ENCODE peak calls at places on chromosomes 6 and 20, in ten cellular contexts. J, V, Y, P, O, E, N, B, U and S are unnamed samples.

GRCh38 chr20:53195882-53196610 is 223.9 kb downstream of the TSHZ2 start:
- DNase-seq in B (no peak), E (no peak), J (no peak), U (no peak), P (no peak), N (no peak), Y (no peak), O (no peak), V (no peak), S (no peak)

GRCh38 chr6:46629698-46630097 is 22.9 kb downstream of the CYP39A1 start:
- DNase-seq in J (no peak), Y (no peak), V (no peak), U (no peak), P (no peak), N (no peak), B (no peak), O (no peak), E (no peak), S (no peak)

GRCh38 chr6:158807515-158808441 is 11.4 kb downstream of the EZR start:
- DNase-seq in B (no peak), U (no peak), Y (no peak), J (no peak), E (no peak), O (no peak), P (no peak), N (no peak), V (no peak), S (no peak)

GRCh38 chr6:125307150-125307838 is 5.5 kb upstream of the HDDC2 start:
- DNase-seq in E (no peak), N (no peak), U (no peak), J (no peak), V (no peak), Y (no peak), B (no peak), P (no peak), O (no peak), S (no peak)

GRCh38 chr6:14621518-14621917 is 503.9 kb downstream of the CD83 start:
- DNase-seq in U (no peak), V (no peak), J (no peak), O (no peak), P (no peak), E (no peak), Y (no peak), N (no peak), B (no peak), S (no peak)

GRCh38 chr6:33962673-33963072 is 158.9 kb upstream of the MLN start:
- DNase-seq in B (no peak), N (no peak), Y (no peak), J (no peak), U (no peak), E (no peak), P (no peak), V (no peak), O (no peak), S (no peak)

GRCh38 chr20:60038400-60038799 is 80.2 kb downstream of the CDH26 start:
- DNase-seq in N (no peak), U (no peak), E (no peak), O (no peak), Y (no peak), P (no peak), J (no peak), V (no peak), B (no peak), S (no peak)

GRCh38 chr6:73109659-73110058 is 115.6 kb downstream of the KHDC1L start:
- DNase-seq in B (no peak), O (no peak), U (no peak), J (no peak), V (no peak), P (no peak), Y (no peak), E (no peak), N (no peak), S (no peak)

GRCh38 chr6:55212147-55212546 is 37.8 kb downstream of the HCRTR2 start:
- DNase-seq in E (no peak), J (no peak), P (no peak), B (no peak), Y (no peak), U (no peak), O (no peak), N (no peak), V (no peak), S (no peak)

GRCh38 chr6:132511159-132511835 is 1.6 kb downstream of the STX7 start:
- DNase-seq in P (no peak), V (no peak), U (no peak), Y (no peak), J (no peak), N (no peak), B (no peak), O (peak), E (no peak), S (no peak)

GRCh38 chr6:19599813-19600464 is 237.2 kb upstream of the ID4 start:
- DNase-seq in B (no peak), J (no peak), E (no peak), O (no peak), N (no peak), P (no peak), Y (no peak), V (no peak), U (no peak), S (no peak)

GRCh38 chr6:136371117-136371696 is 81.6 kb upstream of the BCLAF1 start:
- DNase-seq in V (no peak), E (no peak), Y (no peak), N (no peak), J (no peak), B (no peak), U (no peak), P (no peak), O (no peak), S (no peak)

GRCh38 chr6:64049736-64050135 is 414.1 kb downstream of the PHF3 start:
- DNase-seq in U (no peak), Y (no peak), B (no peak), N (no peak), E (peak), J (no peak), O (no peak), P (no peak), V (no peak), S (no peak)